ENCODE peak calls at places on chromosomes 3 and 15, in five cellular contexts. O, G, X, D and P are unnamed samples.

GRCh38 chr15:43775411-43775965 is 1.3 kb downstream of the ELL3 start:
- DNase-seq in O (peak), G (peak), X (peak), D (no peak), P (peak)

GRCh38 chr15:68313501-68314390 is 36.2 kb downstream of the FEM1B start:
- DNase-seq in O (peak), G (no peak), X (peak), D (no peak), P (no peak)

GRCh38 chr3:101926594-101927105 is 77.3 kb downstream of the NFKBIZ start:
- DNase-seq in O (no peak), G (no peak), X (no peak), D (no peak), P (no peak)

GRCh38 chr3:114035896-114036295 is 20.4 kb downstream of the CCDC191 start:
- DNase-seq in O (no peak), G (no peak), X (no peak), D (no peak), P (no peak)

GRCh38 chr15:31435256-31435781 is 108.7 kb downstream of the KLF13 start:
- DNase-seq in O (peak), G (peak), X (peak), D (peak), P (peak)

GRCh38 chr3:111548060-111548459 is 6.1 kb downstream of the CD96 start:
- DNase-seq in O (no peak), G (peak), X (no peak), D (no peak), P (no peak)

GRCh38 chr3:15153103-15153502 is 52.9 kb upstream of the CAPN7 start:
- DNase-seq in O (no peak), G (no peak), X (no peak), D (no peak), P (no peak)

GRCh38 chr3:184603156-184604030 is 41.8 kb downstream of the EPHB3 start:
- DNase-seq in O (no peak), G (no peak), X (no peak), D (no peak), P (peak)

GRCh38 chr3:40877651-40878463 is 321.4 kb upstream of the CTNNB1 start:
- DNase-seq in O (no peak), G (no peak), X (no peak), D (no peak), P (no peak)

GRCh38 chr3:182708810-182709209 is 84.5 kb upstream of the ATP11B start:
- DNase-seq in O (no peak), G (no peak), X (no peak), D (no peak), P (no peak)

GRCh38 chr15:72437650-72438316 is 36.3 kb upstream of the ARIH1 start:
- DNase-seq in O (no peak), G (no peak), X (no peak), D (no peak), P (no peak)

GRCh38 chr3:69439683-69440270 is 53.9 kb upstream of the FRMD4B start:
- DNase-seq in O (no peak), G (peak), X (no peak), D (no peak), P (no peak)

GRCh38 chr15:65832549-65833364 is 36.5 kb upstream of the RAB11A start:
- DNase-seq in O (peak), G (peak), X (peak), D (peak), P (peak)

GRCh38 chr15:89794627-89795241 is 18.6 kb downstream of the MESP2 start:
- DNase-seq in O (no peak), G (no peak), X (no peak), D (no peak), P (no peak)

GRCh38 chr15:52183562-52184173 is 7.5 kb downstream of the GNB5 start:
- DNase-seq in O (no peak), G (peak), X (peak), D (peak), P (peak)

GRCh38 chr3:121431717-121432517 is 113.9 kb downstream of the POLQ start:
- DNase-seq in O (no peak), G (peak), X (no peak), D (no peak), P (peak)

GRCh38 chr3:165638066-165638465 is 199.2 kb downstream of the BCHE start:
- DNase-seq in O (no peak), G (no peak), X (no peak), D (no peak), P (no peak)

GRCh38 chr15:74723754-74724334 is 1.5 kb downstream of the CYP1A1 start:
- DNase-seq in O (peak), G (peak), X (peak), D (peak), P (peak)

GRCh38 chr15:49052662-49053061 is 6.4 kb upstream of the SECISBP2L start:
- DNase-seq in O (no peak), G (no peak), X (no peak), D (no peak), P (no peak)

GRCh38 chr3:89221913-89222312 is 114.5 kb downstream of the EPHA3 start:
- DNase-seq in O (no peak), G (no peak), X (no peak), D (no peak), P (no peak)

GRCh38 chr3:44661189-44661588 is 12.7 kb downstream of the ZNF35 start:
- DNase-seq in O (no peak), G (no peak), X (no peak), D (no peak), P (peak)

GRCh38 chr3:113639683-113640082 is 56.8 kb downstream of the USF3 start:
- DNase-seq in O (no peak), G (no peak), X (no peak), D (no peak), P (no peak)

GRCh38 chr3:107438671-107439070 is 61.4 kb downstream of the CCDC54 start:
- DNase-seq in O (no peak), G (no peak), X (no peak), D (no peak), P (peak)

GRCh38 chr3:134326126-134326525 is 48.1 kb downstream of the AMOTL2 start:
- DNase-seq in O (peak), G (no peak), X (no peak), D (no peak), P (peak)

DNA sequence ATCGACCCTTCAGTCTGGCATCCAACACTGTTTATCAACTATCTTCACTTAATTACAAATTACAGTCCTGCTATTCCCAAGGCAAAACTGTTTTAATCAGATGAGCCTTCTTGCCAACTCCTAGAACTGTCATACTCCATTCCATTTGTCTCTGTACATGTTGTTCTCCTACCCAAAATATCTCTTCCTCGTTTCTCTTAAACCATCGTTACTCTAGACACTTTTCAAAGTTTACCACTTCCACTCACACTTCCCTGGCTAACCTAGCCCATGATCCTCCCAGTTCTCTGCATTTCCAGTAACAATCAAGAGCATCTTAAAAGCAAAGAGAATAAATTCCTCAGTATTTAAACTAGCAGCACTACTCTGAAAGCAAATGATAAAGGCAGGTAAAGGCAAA is 19.9 kb downstream of the ZNF106 start:
- DNase-seq in O (no peak), G (no peak), X (no peak), D (no peak), P (no peak)
- H3K27ac ChIP-seq in O (no peak), G (no peak), X (no peak), D (no peak), P (no peak)

DNA sequence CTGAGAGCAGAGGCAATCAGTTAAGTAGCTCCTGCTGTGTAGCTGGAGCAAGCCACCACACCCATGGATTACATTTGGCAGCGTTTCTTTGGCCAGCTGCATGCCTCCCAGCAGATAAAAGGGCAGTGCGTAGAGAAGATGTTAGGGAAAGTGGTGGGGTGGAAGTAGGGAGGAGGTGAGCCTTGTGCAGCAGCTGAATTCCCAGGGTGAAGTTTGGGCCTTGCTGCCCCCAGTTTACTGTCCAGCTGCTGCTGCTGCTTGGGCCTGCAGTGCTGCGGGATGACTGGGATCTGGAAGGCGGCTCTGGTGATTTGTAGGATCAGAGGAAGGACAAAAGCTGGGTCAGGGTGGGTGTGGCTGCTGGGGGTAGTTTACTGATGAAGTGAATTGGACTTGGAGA is 318.7 kb upstream of the C2CD4B start:
- DNase-seq in O (no peak), G (no peak), X (no peak), D (no peak), P (peak)
- H4K8ac ChIP-seq in O (no peak), G (peak), X (no peak), D (no peak), P (no peak)

DNA sequence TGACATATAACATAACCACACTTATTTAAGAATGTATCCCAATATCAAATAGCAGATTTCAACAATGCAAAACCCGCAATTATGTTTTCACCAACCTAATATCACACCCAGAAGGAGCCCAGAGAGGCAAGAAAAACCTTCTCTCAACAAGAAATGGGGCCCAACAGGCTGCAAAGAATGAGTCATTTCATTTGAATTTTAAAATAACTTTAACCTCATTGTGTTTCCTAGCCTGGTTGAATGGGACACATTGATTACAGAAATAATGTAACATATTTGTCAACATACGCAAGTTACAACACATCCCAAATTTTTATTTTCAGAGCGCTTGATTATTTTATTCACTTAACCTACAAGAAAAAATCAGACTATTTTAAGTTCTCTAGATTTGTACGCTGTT is 365.1 kb upstream of the SLCO3A1 start:
- DNase-seq in O (no peak), G (no peak), X (no peak), D (no peak), P (no peak)
- H3K27ac ChIP-seq in O (no peak), G (no peak), X (no peak), D (no peak), P (no peak)

DNA sequence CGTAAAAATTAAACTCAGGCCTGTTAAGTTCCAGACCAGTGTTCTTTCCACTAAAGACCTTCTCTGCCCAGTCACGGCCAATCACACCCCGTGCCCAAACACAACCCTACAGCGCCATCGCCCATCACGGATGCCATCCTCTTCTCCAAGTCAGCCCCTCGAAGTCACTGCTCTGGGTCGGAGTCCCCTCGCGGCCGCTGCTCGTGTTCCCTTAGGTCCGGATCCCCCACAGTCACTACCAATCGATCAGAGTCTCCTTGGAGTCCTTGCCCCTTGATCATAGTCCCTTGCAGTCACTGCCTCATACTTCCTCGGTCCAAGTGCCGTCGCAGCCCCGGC is 491 bp downstream of the PCYT1A start:
- DNase-seq in O (no peak), G (peak), X (no peak), D (no peak), P (no peak)
- H4K8ac ChIP-seq in O (no peak), G (peak), X (peak), D (no peak), P (no peak)

DNA sequence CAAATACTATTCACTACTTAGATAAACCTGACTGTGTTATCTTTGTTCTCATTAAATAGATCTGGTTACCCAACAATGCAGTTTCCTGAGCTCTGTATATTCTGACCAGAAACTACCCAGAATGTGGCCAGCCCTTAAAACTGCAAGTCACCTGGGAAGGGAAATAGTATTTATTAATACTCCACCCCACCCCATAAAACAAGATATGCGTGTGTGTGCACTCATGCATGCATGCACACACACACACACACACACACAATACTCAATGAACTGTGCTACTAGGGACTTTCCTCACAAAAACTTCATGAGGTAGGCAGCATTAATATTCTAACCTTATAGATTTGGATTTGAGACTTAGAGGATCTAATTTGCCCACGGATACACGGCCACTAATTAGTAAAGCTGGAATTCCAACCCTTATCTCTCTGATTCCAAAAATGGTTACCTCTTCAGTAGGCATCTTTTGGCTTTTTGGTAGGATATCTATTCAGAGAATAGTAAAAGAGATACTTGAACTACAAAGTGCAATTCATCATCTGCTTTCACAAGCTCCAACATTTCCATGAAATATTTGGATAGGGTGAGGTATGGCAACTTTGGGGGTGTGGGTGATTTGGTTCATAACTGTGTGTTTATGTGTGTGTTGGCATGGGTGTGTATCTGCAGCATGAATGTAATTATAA is 197.0 kb upstream of the CFAP20DC start:
- DNase-seq in O (no peak), G (no peak), X (no peak), D (no peak), P (no peak)
- H3K27ac ChIP-seq in O (no peak), G (no peak), X (no peak), D (no peak), P (no peak)

GRCh38 chr15:100849021-100849831 is 30.4 kb upstream of the ALDH1A3 start:
- DNase-seq in O (no peak), G (peak), X (peak), D (no peak), P (no peak)
- H4K8ac ChIP-seq in O (no peak), G (peak), X (no peak), D (no peak), P (no peak)

GRCh38 chr15:39357478-39358268 is 223.2 kb upstream of the THBS1 start:
- DNase-seq in O (no peak), G (no peak), X (no peak), D (no peak), P (no peak)
- H3K27ac ChIP-seq in O (no peak), G (no peak), X (no peak), D (no peak), P (no peak)

DNA sequence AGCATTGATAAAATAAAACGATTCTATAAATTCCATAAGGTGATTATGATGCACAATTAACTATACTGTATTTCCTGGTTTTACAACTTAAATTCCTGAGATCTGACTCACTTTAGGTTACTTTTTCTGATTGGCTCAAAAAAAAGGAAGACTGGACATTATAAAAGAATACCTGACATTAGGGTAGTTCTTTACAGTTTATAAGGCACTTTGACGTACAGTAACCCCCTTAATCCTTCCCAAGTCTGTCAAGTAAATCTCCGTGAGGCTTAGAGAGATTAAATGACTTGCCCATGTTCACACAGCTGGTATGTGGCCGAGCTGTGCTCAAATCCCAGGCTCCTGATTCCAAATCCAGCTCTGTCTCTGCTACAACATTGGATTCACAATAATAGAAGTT is 1.0 kb upstream of the SLTM start:
- DNase-seq in O (no peak), G (no peak), X (no peak), D (no peak), P (no peak)
- H4K8ac ChIP-seq in O (no peak), G (no peak), X (no peak), D (no peak), P (no peak)

GRCh38 chr15:98738689-98739411 is 90.5 kb downstream of the IGF1R start:
- DNase-seq in O (no peak), G (no peak), X (no peak), D (no peak), P (no peak)

GRCh38 chr15:98737721-98738120 is 89.4 kb downstream of the IGF1R start:
- DNase-seq in O (no peak), G (no peak), X (no peak), D (no peak), P (no peak)

GRCh38 chr15:98735304-98735703 is 87.0 kb downstream of the IGF1R start:
- DNase-seq in O (no peak), G (no peak), X (no peak), D (no peak), P (no peak)

GRCh38 chr15:98735895-98736617 is 87.7 kb downstream of the IGF1R start:
- DNase-seq in O (no peak), G (no peak), X (no peak), D (no peak), P (no peak)

GRCh38 chr15:98737122-98737521 is 88.8 kb downstream of the IGF1R start:
- DNase-seq in O (no peak), G (no peak), X (no peak), D (no peak), P (no peak)
- H3K27ac ChIP-seq in O (no peak), G (no peak), X (no peak), D (no peak), P (no peak)